ENCODE peak calls at places on chromosomes 6 and 20, in nine cellular contexts. Y is HS-5; Q is nephron progenitor cell; H is central memory CD4-positive, alpha-beta T cell; T is AG08396; S is T-helper 2 cell; I is activated T-cell treated with anti-CD3 and anti-CD28 coated beads for 1 hour; O is RPMI8226; M is mammary epithelial cell. A is an unnamed sample.

GRCh38 chr6:158049055-158050028 is 67.7 kb downstream of the SYNJ2 start:
- DNase-seq in H (no peak), I (no peak), S (no peak), M (peak; percentile 68), O (no peak), T (no peak), Y (no peak), Q (no peak), A (no peak)

GRCh38 chr20:62303327-62304226 is 780 bp downstream of the ADRM1 start:
- DNase-seq in O (peak; percentile 32), M (peak; percentile 24), Y (no peak), S (no peak), H (no peak), T (peak; percentile 60), I (no peak), Q (peak; percentile 44), A (peak; percentile 25)

GRCh38 chr20:11409526-11409925 is 508.2 kb upstream of the BTBD3 start:
- DNase-seq in S (no peak), Y (no peak), Q (no peak), M (no peak), T (no peak), O (no peak), I (no peak), H (no peak), A (no peak)

GRCh38 chr6:89350281-89351037 is 2.1 kb downstream of the UBE2J1 start:
- DNase-seq in M (no peak), O (peak; percentile 29), Y (no peak), T (no peak), S (no peak), I (no peak), H (peak; percentile 32), Q (no peak), A (peak; percentile 33)

GRCh38 chr6:149026530-149026942 is 279.7 kb downstream of the UST start:
- DNase-seq in O (peak; percentile 71), Y (peak; percentile 96), T (peak; percentile 65), H (no peak), I (no peak), Q (peak; percentile 47), M (peak; percentile 68), S (no peak), A (no peak)

GRCh38 chr20:58378704-58379103 is 10.3 kb upstream of the VAPB start:
- DNase-seq in Q (no peak), T (no peak), Y (no peak), O (no peak), H (no peak), I (no peak), M (no peak), S (no peak), A (no peak)

GRCh38 chr6:56764081-56764566 is 121.4 kb upstream of the DST start:
- DNase-seq in O (peak; percentile 81), M (peak; percentile 62), Q (no peak), I (no peak), T (no peak), H (no peak), Y (no peak), S (no peak), A (no peak)

GRCh38 chr6:170279426-170279825 is 11.5 kb downstream of the DLL1 start:
- DNase-seq in M (no peak), Q (no peak), T (no peak), Y (no peak), O (no peak), H (no peak), S (no peak), I (no peak), A (no peak)

GRCh38 chr6:26311012-26311384 is 54.0 kb upstream of the BTN3A2 start:
- DNase-seq in H (no peak), Q (peak; percentile 30), T (no peak), Y (peak; percentile 43), S (no peak), I (no peak), O (peak; percentile 86), M (peak; percentile 62), A (peak; percentile 59)

GRCh38 chr6:6581014-6581413 is 7.5 kb upstream of the LY86 start:
- DNase-seq in H (no peak), Y (no peak), I (no peak), S (no peak), T (no peak), O (no peak), M (no peak), Q (no peak), A (no peak)

A was measured in immature natural killer cell.